ENCODE peak calls at places on chromosomes 1 and 21, in nine cellular contexts. E, B, V, F, P, T, S, O and L are unnamed samples.

GRCh38 chr1:158107926-158108325 is 72.8 kb upstream of the CD1D start:
- DNase-seq in E (no peak), B (no peak), V (no peak), F (no peak), P (no peak), T (no peak), S (no peak), O (no peak), L (no peak)

GRCh38 chr1:218346391-218347204 is 1.5 kb downstream of the TGFB2 start:
- DNase-seq in E (no peak), B (no peak), V (no peak), F (peak; percentile 42), P (no peak), T (no peak), S (peak; percentile 31), O (peak; percentile 61), L (no peak)

GRCh38 chr1:2229921-2230700 is 2.0 kb downstream of the SKI start:
- DNase-seq in E (no peak), B (no peak), V (no peak), F (peak; percentile 61), P (no peak), T (no peak), S (no peak), O (peak; percentile 58), L (no peak)

GRCh38 chr1:20511518-20512428 is 3.8 kb upstream of the MUL1 start:
- DNase-seq in E (no peak), B (no peak), V (no peak), F (no peak), P (peak; percentile 33), T (no peak), S (no peak), O (no peak), L (no peak)

GRCh38 chr1:55378582-55378981 is 163.4 kb upstream of the USP24 start:
- DNase-seq in E (no peak), B (no peak), V (no peak), F (peak; percentile 54), P (no peak), T (no peak), S (peak; percentile 46), O (no peak), L (no peak)

GRCh38 chr1:232718928-232719927 is 86.0 kb upstream of the MAP10 start:
- DNase-seq in E (no peak), B (no peak), V (no peak), F (no peak), P (no peak), T (no peak), S (no peak), O (peak; percentile 53), L (no peak)

GRCh38 chr21:36048357-36048756 is 12.0 kb downstream of the SETD4 start:
- DNase-seq in E (no peak), B (no peak), V (no peak), F (no peak), P (no peak), T (no peak), S (no peak), O (no peak), L (no peak)

GRCh38 chr1:198467342-198467741 is 73.1 kb downstream of the ATP6V1G3 start:
- DNase-seq in E (no peak), B (no peak), V (no peak), F (no peak), P (no peak), T (no peak), S (peak; percentile 22), O (no peak), L (no peak)

GRCh38 chr1:46017876-46018503 is 114.4 kb downstream of the PIK3R3 start:
- DNase-seq in E (no peak), B (no peak), V (no peak), F (no peak), P (no peak), T (no peak), S (no peak), O (no peak), L (no peak)

GRCh38 chr1:194654956-194655355 is 1468.5 kb upstream of the B3GALT2 start:
- DNase-seq in E (no peak), B (no peak), V (no peak), F (no peak), P (no peak), T (no peak), S (no peak), O (no peak), L (no peak)

GRCh38 chr1:20439282-20439681 is 46.7 kb downstream of the CAMK2N1 start:
- DNase-seq in E (no peak), B (no peak), V (no peak), F (peak; percentile 55), P (no peak), T (no peak), S (peak; percentile 11), O (peak; percentile 12), L (no peak)

GRCh38 chr1:60268451-60268850 is 194.9 kb upstream of the C1orf87 start:
- DNase-seq in E (no peak), B (no peak), V (no peak), F (no peak), P (no peak), T (no peak), S (no peak), O (no peak), L (no peak)

GRCh38 chr1:54327386-54328116 is 78.6 kb downstream of the SSBP3 start:
- DNase-seq in E (no peak), B (no peak), V (peak; percentile 27), F (no peak), P (no peak), T (no peak), S (no peak), O (peak; percentile 19), L (no peak)

GRCh38 chr1:91124989-91125417 is 103.2 kb upstream of the ZNF644 start:
- DNase-seq in E (no peak), B (no peak), V (no peak), F (no peak), P (no peak), T (no peak), S (no peak), O (no peak), L (no peak)

GRCh38 chr1:180674603-180675530 is 43.0 kb downstream of the XPR1 start:
- DNase-seq in E (no peak), B (no peak), V (no peak), F (peak; percentile 26), P (no peak), T (no peak), S (no peak), O (no peak), L (no peak)

GRCh38 chr1:68197891-68198290 is 34.4 kb downstream of the WLS start:
- DNase-seq in E (no peak), B (no peak), V (no peak), F (no peak), P (no peak), T (no peak), S (peak; percentile 39), O (no peak), L (no peak)

GRCh38 chr1:204151562-204152309 is at the start of gene ETNK2:
- DNase-seq in E (peak; percentile 58), B (peak; percentile 7), V (peak; percentile 15), F (peak; percentile 56), P (no peak), T (peak; percentile 77), S (peak; percentile 39), O (peak; percentile 59), L (peak; percentile 76)

GRCh38 chr1:202664083-202664482 is 46.2 kb downstream of the SYT2 start:
- DNase-seq in E (no peak), B (no peak), V (no peak), F (no peak), P (no peak), T (no peak), S (no peak), O (peak; percentile 31), L (no peak)

GRCh38 chr1:17365271-17365670 is 6.7 kb upstream of the PADI6 start:
- DNase-seq in E (no peak), B (no peak), V (no peak), F (no peak), P (no peak), T (no peak), S (no peak), O (no peak), L (no peak)

GRCh38 chr1:153588482-153588881 is 22.8 kb upstream of the S100A2 start:
- DNase-seq in E (no peak), B (no peak), V (no peak), F (no peak), P (no peak), T (no peak), S (no peak), O (no peak), L (no peak)

GRCh38 chr1:153543738-153544135 is 1.9 kb downstream of the S100A4 start:
- DNase-seq in E (no peak), B (no peak), V (no peak), F (no peak), P (no peak), T (no peak), S (no peak), O (no peak), L (no peak)